ENCODE peak calls at places on chromosomes 1 and 21, in five cellular contexts. P is NCI-H1092; O is NCI-H510A treated with DMSO at 0.1 percent for 48 hours; Y is stimulated activated CD8-positive, alpha-beta memory T cell treated with anti-CD3 and anti-CD28 coated beads, Interleukin-12 subunit alpha, Interleukin-12 subunit beta, amount 100 ng/mL, for 1 hour; H is posterior vena cava. U is an unnamed sample.
A peak's percentile ranks its signal among the peaks of the same experiment; 100 is the strongest.

GRCh38 chr1:91735266-91735845 is 150.6 kb downstream of the TGFBR3 start:
- DNase-seq in H (no peak), Y (no peak), P (no peak), O (no peak), U (no peak)

GRCh38 chr1:83641206-83641658 is 357.7 kb downstream of the TTLL7 start:
- DNase-seq in H (no peak), P (no peak), O (peak; percentile 19), Y (no peak), U (no peak)

GRCh38 chr1:227898502-227899140 is 49.1 kb downstream of the WNT9A start:
- DNase-seq in Y (no peak), P (no peak), O (no peak), H (peak; percentile 64), U (no peak)

GRCh38 chr1:119968068-119968492 is 71.8 kb upstream of the ADAM30 start:
- DNase-seq in H (no peak), O (peak; percentile 9), P (no peak), Y (peak; percentile 50), U (peak; percentile 84)

GRCh38 chr1:224873645-224874369 is 55.7 kb upstream of the DNAH14 start:
- DNase-seq in O (no peak), P (no peak), Y (no peak), H (no peak), U (no peak)

GRCh38 chr1:84884671-84885389 is 8.2 kb downstream of the LPAR3 start:
- DNase-seq in H (no peak), O (no peak), Y (no peak), P (no peak), U (no peak)

GRCh38 chr1:147676306-147677085 is 6.2 kb upstream of the ACP6 start:
- DNase-seq in P (no peak), Y (no peak), H (no peak), O (no peak), U (no peak)

GRCh38 chr1:113370868-113371267 is 19.4 kb upstream of the MAGI3 start:
- DNase-seq in O (no peak), H (no peak), Y (no peak), P (no peak), U (no peak)

GRCh38 chr1:204146309-204146708 is 5.5 kb downstream of the ETNK2 start:
- DNase-seq in P (no peak), Y (no peak), O (no peak), H (no peak), U (no peak)

GRCh38 chr21:34911360-34911759 is 137.7 kb downstream of the RUNX1 start:
- DNase-seq in H (no peak), O (no peak), P (no peak), Y (no peak), U (peak; percentile 37)

GRCh38 chr1:62905872-62906271 is 121.9 kb downstream of the ATG4C start:
- DNase-seq in P (no peak), Y (no peak), H (no peak), O (no peak), U (no peak)

GRCh38 chr1:214111796-214112195 is 124.0 kb downstream of the PROX1 start:
- DNase-seq in P (no peak), Y (no peak), O (no peak), H (no peak), U (no peak)

GRCh38 chr1:197451424-197451823 is 183.4 kb downstream of the CRB1 start:
- DNase-seq in O (no peak), P (no peak), Y (no peak), H (no peak), U (no peak)

GRCh38 chr1:27884182-27884954 is 12.0 kb downstream of the THEMIS2 start:
- DNase-seq in P (no peak), O (no peak), H (no peak), Y (no peak), U (peak; percentile 51)

GRCh38 chr21:32993894-32994293 is 31.8 kb upstream of the OLIG2 start:
- DNase-seq in O (no peak), H (no peak), P (no peak), Y (no peak), U (no peak)

GRCh38 chr1:25431495-25432363 is 1.0 kb downstream of the MACO1 start:
- DNase-seq in Y (no peak), O (no peak), H (no peak), P (no peak), U (peak; percentile 54)

GRCh38 chr1:52670599-52670998 is 27.5 kb downstream of the COA7 start:
- DNase-seq in O (no peak), Y (no peak), H (no peak), P (no peak), U (no peak)

GRCh38 chr1:39105061-39105840 is 79.1 kb downstream of the NDUFS5 start:
- DNase-seq in H (peak; percentile 92), O (peak; percentile 100), Y (peak; percentile 39), P (peak; percentile 51), U (no peak)

GRCh38 chr1:20089328-20090077 is 19.5 kb downstream of the PLA2G5 start:
- DNase-seq in Y (no peak), O (no peak), P (no peak), H (peak; percentile 64), U (peak; percentile 23)

GRCh38 chr1:223352944-223353343 is 11.0 kb downstream of the SUSD4 start:
- DNase-seq in P (no peak), Y (no peak), H (no peak), O (no peak), U (no peak)

GRCh38 chr1:4838231-4838630 is 183.8 kb downstream of the AJAP1 start:
- DNase-seq in Y (no peak), O (no peak), H (no peak), P (no peak), U (no peak)

GRCh38 chr1:11488966-11489625 is 10.1 kb downstream of the DISP3 start:
- DNase-seq in O (no peak), P (no peak), H (peak; percentile 29), Y (no peak), U (no peak)

GRCh38 chr1:223326776-223327175 is 37.2 kb downstream of the SUSD4 start:
- DNase-seq in O (no peak), H (no peak), Y (no peak), P (no peak), U (no peak)

GRCh38 chr1:233704882-233705723 is 91.2 kb downstream of the KCNK1 start:
- DNase-seq in Y (no peak), P (no peak), O (no peak), H (no peak), U (no peak)

GRCh38 chr1:5724847-5725246 is 267.4 kb downstream of the NPHP4 start:
- DNase-seq in Y (no peak), P (no peak), H (no peak), O (no peak), U (no peak)

GRCh38 chr21:41367598-41368360 is 6.0 kb downstream of the MX2 start:
- DNase-seq in H (no peak), P (no peak), O (no peak), Y (no peak), U (peak; percentile 90)

GRCh38 chr21:25813917-25814316 is 79.1 kb downstream of the GABPA start:
- DNase-seq in H (no peak), P (no peak), Y (no peak), O (no peak), U (no peak)